ENCODE peak calls at places on chromosomes 2 and 18, in ten cellular contexts. P is endodermal cell; D is neural crest cell; U is hepatocyte; M is mucosa of descending colon; T is fibroblast of lung; L is fibroblast of pulmonary artery; R is CD8-positive, alpha-beta T cell; A is fibroblast of mammary gland; Z is WTC11. E is an unnamed sample.

GRCh38 chr2:126761981-126762878 is 106.3 kb downstream of the GYPC start:
- DNase-seq in L (no peak), Z (no peak), M (no peak), P (peak; percentile 11), U (no peak), R (peak; percentile 60), D (no peak), T (no peak), A (no peak), E (no peak)

GRCh38 chr18:46536215-46536874 is 120.7 kb downstream of the LOXHD1 start:
- DNase-seq in M (no peak), A (peak; percentile 17), D (no peak), Z (no peak), P (peak; percentile 70), L (no peak), T (peak; percentile 55), U (no peak), R (no peak), E (no peak)

GRCh38 chr18:23094411-23095165 is 40.7 kb upstream of the CABLES1 start:
- DNase-seq in Z (no peak), M (no peak), R (no peak), T (no peak), P (peak; percentile 83), D (peak; percentile 8), L (no peak), U (no peak), A (no peak), E (no peak)

GRCh38 chr2:17962874-17963273 is 84.4 kb downstream of the KCNS3 start:
- DNase-seq in T (peak; percentile 36), L (no peak), A (peak; percentile 16), M (no peak), D (no peak), Z (no peak), P (no peak), R (no peak), U (peak; percentile 16), E (no peak)

GRCh38 chr18:23067236-23067635 is 68.0 kb upstream of the CABLES1 start:
- DNase-seq in L (no peak), P (no peak), U (no peak), R (no peak), Z (no peak), M (no peak), T (peak; percentile 23), A (peak; percentile 60), D (no peak), E (peak; percentile 13)

GRCh38 chr2:116719841-116720240 is 1094.7 kb upstream of the DDX18 start:
- DNase-seq in P (no peak), U (no peak), M (no peak), R (no peak), L (peak; percentile 24), T (peak; percentile 67), D (no peak), Z (no peak), A (peak; percentile 0), E (no peak)

GRCh38 chr2:71453404-71454220 is at the start of gene DYSF:
- DNase-seq in P (peak; percentile 93), T (peak; percentile 48), D (no peak), U (peak; percentile 42), Z (peak; percentile 80), M (peak; percentile 67), L (peak; percentile 47), A (peak; percentile 17), R (no peak), E (no peak)

GRCh38 chr18:27942706-27943105 is 234.2 kb downstream of the CDH2 start:
- DNase-seq in M (no peak), T (peak; percentile 89), L (peak; percentile 43), P (no peak), Z (no peak), A (peak; percentile 8), R (no peak), U (no peak), D (no peak), E (no peak)

GRCh38 chr2:236209535-236209934 is 41.3 kb upstream of the GBX2 start:
- DNase-seq in A (no peak), L (peak; percentile 1), U (no peak), P (peak; percentile 70), D (no peak), T (peak; percentile 9), R (no peak), M (no peak), Z (peak; percentile 44), E (no peak)
- TF ChIP-seq CTCF in A (no peak), L (no peak), U (no peak), P (peak; percentile 56), D (no peak), T (no peak), R (no peak), M (no peak), Z (no peak), E (no peak)

GRCh38 chr2:185607943-185608342 is 130.7 kb upstream of the FSIP2 start:
- DNase-seq in R (no peak), Z (no peak), U (no peak), A (no peak), P (no peak), T (no peak), D (no peak), L (no peak), M (no peak), E (no peak)

GRCh38 chr2:185610301-185610700 is 128.3 kb upstream of the FSIP2 start:
- DNase-seq in D (no peak), U (no peak), R (no peak), T (peak; percentile 10), L (no peak), A (no peak), M (no peak), Z (no peak), P (no peak), E (no peak)

DNA sequence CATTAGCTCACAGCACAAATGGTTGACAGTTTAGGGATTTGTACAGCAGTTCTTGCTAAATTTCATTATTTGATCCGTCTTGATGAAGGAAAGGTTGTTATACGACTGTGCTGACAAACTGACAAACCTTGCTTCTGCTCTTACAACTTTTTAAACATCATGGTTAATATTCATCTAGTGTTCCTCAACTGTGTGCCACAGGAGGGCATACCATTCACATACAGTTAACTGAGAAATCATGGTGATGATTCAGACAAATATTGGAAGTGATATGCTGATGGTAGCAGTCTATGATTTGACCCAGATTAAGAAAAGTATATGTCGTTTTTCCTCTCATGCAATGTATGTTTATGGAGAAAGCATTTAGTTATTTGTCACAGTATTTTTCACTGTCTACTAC is 129.8 kb upstream of the FSIP2 start:
- DNase-seq in P (no peak), R (no peak), L (no peak), A (peak; percentile 6), M (no peak), T (peak; percentile 18), Z (no peak), D (no peak), U (peak; percentile 13), E (no peak)
- TF ChIP-seq CTCF in P (peak; percentile 12), R (no peak), L (no peak), A (peak; percentile 3), M (no peak), T (no peak), Z (no peak), D (no peak), U (peak; percentile 43), E (no peak)

DNA sequence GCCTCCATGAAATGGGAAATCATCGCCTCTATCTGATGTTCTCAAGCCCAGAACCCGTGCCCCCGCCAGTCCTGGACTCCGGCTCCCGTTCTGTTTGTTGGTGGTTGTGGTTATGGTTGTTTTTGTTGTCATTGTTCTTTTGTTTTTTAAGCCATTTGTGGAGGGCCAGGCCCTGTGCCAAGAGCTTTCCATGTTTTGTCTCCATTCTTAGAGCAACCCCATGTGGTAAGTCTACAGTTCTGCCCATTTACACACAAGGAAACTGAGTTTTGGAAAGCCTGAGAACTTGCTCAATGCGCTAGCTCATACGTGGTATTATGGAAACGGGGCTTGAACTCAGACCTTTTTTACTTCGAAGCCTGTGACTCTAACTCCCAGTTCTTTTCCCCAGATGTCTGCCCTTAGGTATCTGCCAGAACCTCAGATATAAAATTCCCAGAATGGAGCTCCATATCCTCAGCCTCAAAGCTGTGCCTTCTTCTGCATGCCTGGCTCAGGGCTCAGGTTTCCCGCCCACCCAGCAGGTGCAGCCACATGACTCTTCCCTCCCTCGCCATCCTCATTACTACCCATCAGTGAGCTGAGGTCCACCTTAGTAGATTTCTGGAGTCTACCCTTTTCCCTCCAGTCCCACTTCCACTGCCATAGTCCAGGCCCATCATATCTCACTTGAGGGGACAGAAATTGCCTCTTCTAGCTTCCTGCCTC is 194.1 kb downstream of the KLHL29 start:
- DNase-seq in D (no peak), P (no peak), M (no peak), Z (no peak), U (no peak), A (no peak), L (peak; percentile 39), T (no peak), R (no peak), E (no peak)
- TF ChIP-seq CTCF in D (no peak), P (no peak), M (no peak), Z (no peak), U (no peak), A (no peak), L (peak; percentile 6), T (peak; percentile 13), R (no peak), E (no peak)

GRCh38 chr2:109172556-109173105 is 43.6 kb downstream of the SH3RF3 start:
- DNase-seq in D (no peak), U (no peak), Z (no peak), P (no peak), T (peak; percentile 47), A (no peak), M (no peak), R (no peak), L (no peak), E (no peak)

GRCh38 chr2:109173311-109174171 is 44.5 kb downstream of the SH3RF3 start:
- DNase-seq in T (peak; percentile 94), L (peak; percentile 91), P (peak; percentile 57), U (peak; percentile 48), R (no peak), D (no peak), A (peak; percentile 79), Z (no peak), M (peak; percentile 70), E (peak; percentile 55)

GRCh38 chr2:109170645-109171044 is 41.6 kb downstream of the SH3RF3 start:
- DNase-seq in P (peak; percentile 74), R (no peak), U (no peak), L (no peak), M (no peak), Z (no peak), D (no peak), A (no peak), T (no peak), E (no peak)

GRCh38 chr2:109174214-109174613 is 45.2 kb downstream of the SH3RF3 start:
- DNase-seq in D (no peak), U (no peak), Z (no peak), T (no peak), M (no peak), R (no peak), L (no peak), A (no peak), P (no peak), E (no peak)

DNA sequence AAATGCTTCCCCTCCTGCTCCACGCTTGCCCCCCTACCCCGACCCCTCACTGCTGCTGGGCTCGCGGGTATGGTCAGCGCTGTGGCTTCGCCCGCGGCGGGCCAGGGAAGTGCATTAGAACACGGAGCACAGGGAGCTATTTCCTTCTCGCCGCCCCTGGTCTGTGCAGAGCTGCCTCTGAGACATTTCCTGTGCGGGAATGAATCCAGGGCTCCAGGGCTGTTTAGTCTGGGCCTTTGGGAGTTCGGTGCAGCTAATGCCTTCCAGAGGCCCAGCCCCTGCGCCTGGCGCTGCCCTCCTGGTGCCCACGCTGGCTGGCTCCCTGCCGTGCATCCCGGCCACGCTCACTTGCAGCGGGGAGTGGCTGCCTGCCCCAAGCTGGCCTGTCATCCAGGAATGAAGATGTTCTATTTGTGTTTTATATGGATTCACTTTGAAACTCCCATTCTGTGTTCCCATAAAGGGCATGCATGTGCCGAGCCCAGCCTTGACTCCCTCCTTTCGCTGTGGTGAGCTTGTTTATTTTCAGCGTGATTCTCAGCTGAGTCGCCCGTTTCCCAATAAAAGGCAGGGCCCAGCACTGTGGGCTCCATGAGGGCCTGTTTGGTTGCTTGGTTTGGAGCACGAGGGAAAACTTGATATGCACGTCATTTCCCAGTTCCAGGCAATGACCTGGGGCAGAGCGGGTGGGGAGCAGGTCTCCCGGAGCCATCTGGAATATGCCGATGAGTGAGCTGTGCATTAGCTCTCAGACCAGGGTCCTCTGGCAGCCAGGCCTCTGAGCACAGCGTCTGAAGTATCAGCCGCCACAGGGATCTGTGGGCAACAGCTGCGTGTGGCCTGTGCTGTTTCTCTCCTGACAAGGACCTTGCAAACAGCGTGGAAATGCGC is 42.7 kb downstream of the SH3RF3 start:
- DNase-seq in A (peak; percentile 94), U (peak; percentile 74), M (peak; percentile 60), D (no peak), R (no peak), P (no peak), T (peak; percentile 97), L (peak; percentile 92), Z (no peak), E (peak; percentile 96)
- TF ChIP-seq CTCF in A (no peak), U (no peak), M (no peak), D (no peak), R (no peak), P (no peak), T (peak; percentile 16), L (peak; percentile 41), Z (no peak), E (peak; percentile 61)